ENCODE peak calls at places on chromosomes 16 and 17, in four cellular contexts. I is PC-3; D is SK-N-SH; O is CD8-positive, alpha-beta memory T cell. R is an unnamed sample. For H3K4me1, the result is how much of the 10 kb centered on the place peaks cover.

GRCh38 chr17:28712037-28712704 is 483 bp upstream of the PROCA1 start:
- DNase-seq in I (no peak), D (no peak), O (peak), R (peak)

GRCh38 chr16:7086842-7087616 is 245.6 kb upstream of the RBFOX1 start:
- DNase-seq in I (peak), D (peak), O (no peak), R (peak)

GRCh38 chr17:66691644-66692500 is 143.0 kb upstream of the CACNG5 start:
- DNase-seq in I (peak), D (no peak), O (no peak), R (no peak)

GRCh38 chr17:2894782-2895181 is 98.5 kb downstream of the RAP1GAP2 start:
- DNase-seq in I (no peak), D (no peak), O (no peak), R (peak)

GRCh38 chr17:7233701-7234099 is 617 bp downstream of the DVL2 start:
- DNase-seq in I (no peak), D (no peak), O (no peak), R (peak)

GRCh38 chr17:40522961-40523310 is 21.5 kb upstream of the TNS4 start:
- DNase-seq in I (no peak), D (no peak), O (no peak), R (no peak)

GRCh38 chr16:77317059-77317458 is 117.8 kb downstream of the ADAMTS18 start:
- DNase-seq in I (no peak), D (no peak), O (no peak), R (no peak)

GRCh38 chr16:11049396-11050059 is 105.2 kb downstream of the CLEC16A start:
- DNase-seq in I (peak), D (no peak), O (no peak), R (no peak)

GRCh38 chr17:66547170-66547865 is 244.9 kb downstream of the PRKCA start:
- DNase-seq in I (peak), D (no peak), O (no peak), R (no peak)

GRCh38 chr16:11034481-11034931 is 90.1 kb downstream of the CLEC16A start:
- DNase-seq in I (no peak), D (no peak), O (no peak), R (no peak)

GRCh38 chr17:38724337-38724988 is 5.7 kb upstream of the CISD3 start:
- DNase-seq in I (no peak), D (peak), O (no peak), R (no peak)

GRCh38 chr16:86355951-86356350 is 154.4 kb upstream of the FOXF1 start:
- DNase-seq in I (no peak), D (no peak), O (no peak), R (no peak)

GRCh38 chr17:42577140-42577531 is 393 bp downstream of the PSMC3IP start:
- DNase-seq in I (peak), D (no peak), O (no peak), R (no peak)

GRCh38 chr16:23148513-23149266 is 562 bp downstream of the USP31 start:
- DNase-seq in I (peak), D (peak), O (peak), R (peak)

GRCh38 chr16:86471896-86472295 is 38.4 kb upstream of the FOXF1 start:
- DNase-seq in I (no peak), D (no peak), O (no peak), R (no peak)

GRCh38 chr16:1333149-1333812 is at the start of gene BAIAP3:
- DNase-seq in I (peak), D (peak), O (peak), R (peak)

GRCh38 chr17:65560628-65561371 is 648 bp downstream of the AXIN2 start:
- DNase-seq in I (peak), D (peak), O (peak), R (peak)

GRCh38 chr17:21213491-21214014 is 408 bp downstream of the TMEM11 start:
- DNase-seq in I (no peak), D (peak), O (peak), R (peak)

GRCh38 chr16:69088684-69089083 is 16.8 kb upstream of the HAS3 start:
- DNase-seq in I (no peak), D (no peak), O (no peak), R (no peak)

GRCh38 chr17:48505788-48506187 is 25.0 kb downstream of the HOXB1 start:
- DNase-seq in I (peak), D (no peak), O (peak), R (peak)

GRCh38 chr16:50692999-50693781 is at the start of gene NOD2:
- DNase-seq in I (no peak), D (peak), O (no peak), R (peak)

GRCh38 chr17:6596076-6596475 is 39.7 kb upstream of the PITPNM3 start:
- DNase-seq in I (no peak), D (no peak), O (no peak), R (no peak)

GRCh38 chr16:84427553-84427952 is 59.2 kb downstream of the ATP2C2 start:
- DNase-seq in I (no peak), D (no peak), O (no peak), R (no peak)

GRCh38 chr17:82244413-82245140 is 15.7 kb downstream of the SLC16A3 start:
- DNase-seq in I (peak), D (peak), O (no peak), R (no peak)

DNA sequence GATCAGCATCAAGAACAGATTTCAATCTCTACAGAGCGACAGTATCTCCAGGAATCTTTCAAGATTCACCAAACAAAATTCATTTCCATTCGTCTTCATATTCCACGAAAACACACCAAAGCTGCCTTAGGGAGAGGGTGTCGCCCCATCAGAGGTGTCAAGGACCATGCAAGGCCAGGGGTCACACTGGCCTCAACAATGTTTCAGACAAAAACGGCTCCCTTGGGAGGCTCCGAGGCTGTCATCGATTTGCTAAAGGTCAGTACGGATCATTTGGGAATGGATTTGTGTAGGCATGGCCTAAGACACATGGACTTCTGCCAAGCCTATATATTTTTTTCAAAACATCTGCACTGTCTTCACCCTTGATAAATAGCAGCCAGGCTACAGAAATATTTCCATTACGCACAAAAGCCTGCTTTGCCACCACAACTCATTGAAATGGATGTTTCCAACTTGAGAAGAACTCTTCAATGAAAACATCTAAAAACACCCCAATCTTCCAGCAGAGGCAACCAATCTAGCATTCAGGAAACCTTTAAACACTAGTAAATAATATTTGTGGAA is 10.3 kb downstream of the CUEDC1 start:
- DNase-seq in I (no peak), D (no peak), O (no peak), R (peak)
- H3K4me1 ChIP-seq in I (half or more), D (half or more), O (under half), R (half or more)

DNA sequence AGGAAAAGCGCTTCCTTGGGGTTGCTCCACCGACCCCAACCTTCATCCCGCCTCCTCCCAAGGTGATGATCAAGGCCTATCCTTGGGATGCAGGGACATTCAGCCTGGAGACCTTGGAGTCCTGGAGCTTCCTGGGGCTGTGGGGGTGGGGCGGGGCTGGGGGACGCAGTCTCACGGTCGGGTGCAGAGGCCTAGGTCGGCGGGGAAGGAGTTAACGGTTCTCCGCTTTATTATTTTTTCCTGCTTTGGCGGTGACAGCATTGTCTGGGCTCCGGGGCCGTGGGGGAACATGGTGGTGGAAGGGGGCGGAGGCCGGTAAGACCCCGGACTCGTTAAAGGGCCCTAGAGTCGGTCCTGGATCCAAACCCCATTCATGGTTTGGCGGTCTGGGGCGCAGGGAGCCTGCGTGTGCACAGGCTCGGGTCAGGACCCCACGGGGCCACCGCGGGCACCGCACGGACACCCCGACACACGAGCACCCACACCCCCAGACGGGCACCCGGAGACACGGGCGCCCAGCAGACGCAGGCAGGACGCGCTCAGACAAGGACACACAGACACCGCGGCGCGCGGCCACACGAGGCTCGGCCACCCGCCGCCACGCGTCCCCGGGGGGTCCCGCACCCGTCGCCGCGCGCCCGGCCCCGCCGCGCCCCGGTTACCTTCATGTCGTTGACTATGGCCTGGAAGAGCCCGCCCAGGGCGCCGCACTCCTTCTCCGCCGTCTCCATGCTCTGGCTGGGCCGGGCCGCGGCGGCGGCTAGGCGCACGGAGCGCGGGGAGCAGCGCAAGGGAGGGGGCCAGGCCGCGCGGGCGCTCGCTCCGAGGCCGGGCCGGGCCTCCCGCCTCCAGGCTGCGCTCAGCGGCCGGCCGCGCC is 554 bp downstream of the MTSS2 start:
- DNase-seq in I (no peak), D (peak), O (no peak), R (no peak)
- H3K4me1 ChIP-seq in I (under half), D (under half), O (under half), R (half or more)

GRCh38 chr17:51119415-51120356 is 982 bp downstream of the SPAG9 start:
- DNase-seq in I (peak), D (peak), O (peak), R (peak)
- H3K4me1 ChIP-seq in I (under half), D (under half), O (under half), R (under half)

GRCh38 chr16:79595916-79596450 is 4.6 kb downstream of the MAF start:
- DNase-seq in I (no peak), D (no peak), O (no peak), R (no peak)
- H3K4me1 ChIP-seq in I (under half), D (under half), O (under half), R (under half)

GRCh38 chr17:44540246-44541084 is 16.8 kb upstream of the FZD2 start:
- DNase-seq in I (no peak), D (no peak), O (no peak), R (no peak)
- H3K4me1 ChIP-seq in I (under half), D (under half), O (under half), R (half or more)

DNA sequence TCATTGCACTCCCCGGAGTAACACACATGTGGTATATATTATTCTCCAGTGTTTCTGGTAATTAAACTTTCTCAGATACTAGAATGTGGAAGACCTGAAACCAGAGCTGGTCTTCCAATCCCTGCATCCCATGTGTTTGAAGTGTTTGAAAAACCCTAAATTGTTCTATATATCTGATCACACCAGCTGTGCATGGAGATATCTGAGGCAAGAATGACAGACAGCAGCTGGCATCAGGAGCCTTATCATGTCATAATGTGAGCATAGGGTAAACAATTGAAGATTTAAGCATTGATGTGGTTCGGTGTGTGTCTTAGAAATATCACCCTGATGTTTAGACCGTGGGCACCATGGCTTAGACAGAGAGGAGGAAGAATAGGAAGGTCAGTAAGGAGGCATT is 251.0 kb downstream of the CDH11 start:
- DNase-seq in I (no peak), D (peak), O (no peak), R (no peak)
- H3K4me1 ChIP-seq in I (under half), D (under half), O (under half), R (under half)

GRCh38 chr16:52113812-52114211 is 433.1 kb downstream of the TOX3 start:
- DNase-seq in I (no peak), D (no peak), O (no peak), R (no peak)

GRCh38 chr16:52117171-52117570 is 429.8 kb downstream of the TOX3 start:
- DNase-seq in I (no peak), D (no peak), O (no peak), R (no peak)

DNA sequence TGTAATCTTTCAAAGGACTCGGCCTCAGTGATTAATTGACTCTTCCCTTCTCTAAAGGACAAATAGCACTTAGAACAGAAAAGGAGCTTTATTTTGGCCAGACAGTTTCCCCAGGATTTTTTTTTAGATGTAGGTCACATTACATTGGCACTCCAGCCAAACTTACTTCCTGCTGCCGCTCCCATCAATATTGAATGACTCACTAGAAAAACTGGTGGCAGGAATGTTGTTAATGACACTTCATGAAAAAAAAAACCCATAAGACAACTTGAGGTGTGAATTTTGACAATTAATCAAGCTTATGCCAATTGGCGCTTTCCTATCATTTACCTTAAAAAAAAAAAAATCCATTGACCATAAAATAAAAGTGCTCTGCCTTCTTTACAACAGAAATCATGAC is 432.5 kb downstream of the TOX3 start:
- DNase-seq in I (no peak), D (no peak), O (no peak), R (peak)
- H3K4me1 ChIP-seq in I (under half), D (under half), O (under half), R (under half)

DNA sequence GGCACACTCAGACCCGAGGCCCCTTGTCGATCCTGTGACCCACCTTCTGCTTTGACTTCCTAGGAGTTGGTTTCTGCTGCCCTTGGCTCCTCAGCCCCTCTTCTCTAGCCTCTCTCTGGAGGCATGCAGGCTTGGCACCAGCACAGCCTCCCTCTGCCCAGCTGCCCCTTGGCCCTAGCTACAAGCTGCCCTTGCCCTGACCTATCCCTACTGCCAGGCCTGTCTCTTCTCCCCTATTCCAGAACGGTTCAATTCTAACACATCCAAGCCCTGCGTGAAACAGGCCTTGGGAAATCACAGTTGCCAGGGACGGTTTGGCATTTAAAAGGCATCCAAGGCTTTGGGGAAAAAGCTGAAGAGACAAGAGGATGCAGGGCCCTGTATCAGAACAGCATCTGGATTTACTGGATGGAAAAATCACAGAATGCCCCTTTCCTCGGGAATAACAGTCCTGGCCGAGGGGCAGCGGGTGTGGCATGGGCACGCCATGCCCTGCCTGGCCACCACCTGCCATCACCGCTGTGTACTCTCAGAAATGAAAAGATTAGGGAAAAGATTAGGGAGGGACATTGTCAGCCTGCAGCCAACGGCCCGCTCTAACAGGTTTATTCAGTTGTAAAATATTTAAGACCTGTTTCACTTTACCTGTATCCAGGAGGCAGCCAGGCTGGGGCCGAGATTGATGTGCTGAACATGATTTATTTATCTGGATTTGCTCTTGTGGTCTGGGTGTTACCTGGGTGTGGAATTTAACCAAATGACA is 15.8 kb downstream of the RAI1 start:
- DNase-seq in I (peak), D (no peak), O (no peak), R (no peak)
- H3K4me1 ChIP-seq in I (half or more), D (half or more), O (under half), R (half or more)

R was measured in hepatocyte.